ENCODE peak calls at places on chromosomes 3 and 15, in four cellular contexts. D is A549, K is fibroblast of lung, C is PC-3. N is an unnamed sample. For H3K4me1 and H3K9me3, the result is how much of the 10 kb centered on the place peaks cover.

GRCh38 chr3:13281657-13282527 is 138.2 kb downstream of the NUP210 start:
- DNase-seq in D (peak), K (no peak), C (peak), N (peak)

GRCh38 chr15:83163032-83163431 is 44.6 kb downstream of the HDGFL3 start:
- DNase-seq in D (no peak), K (no peak), C (no peak), N (no peak)

GRCh38 chr3:197595470-197596185 is 39.9 kb upstream of the BDH1 start:
- DNase-seq in D (no peak), K (peak), C (no peak), N (no peak)

GRCh38 chr3:25783661-25784512 is 644 bp upstream of the NGLY1 start:
- DNase-seq in D (peak), K (peak), C (peak), N (peak)

GRCh38 chr3:3129579-3129978 is 2.8 kb downstream of the TRNT1 start:
- DNase-seq in D (no peak), K (no peak), C (no peak), N (no peak)

GRCh38 chr3:133855772-133856171 is 39.9 kb downstream of the RAB6B start:
- DNase-seq in D (no peak), K (peak), C (no peak), N (no peak)

GRCh38 chr15:72086010-72086697 is 31.8 kb downstream of the MYO9A start:
- DNase-seq in D (no peak), K (no peak), C (peak), N (no peak)

GRCh38 chr3:14853280-14853956 is 34.7 kb downstream of the FGD5 start:
- DNase-seq in D (no peak), K (no peak), C (no peak), N (no peak)

GRCh38 chr15:69666921-69667811 is 214.5 kb downstream of the RPLP1 start:
- DNase-seq in D (no peak), K (no peak), C (no peak), N (no peak)

GRCh38 chr3:141686477-141687280 is 51.4 kb upstream of the RNF7 start:
- DNase-seq in D (no peak), K (peak), C (peak), N (peak)

GRCh38 chr3:149547413-149547812 is 72.9 kb downstream of the TM4SF4 start:
- DNase-seq in D (no peak), K (peak), C (no peak), N (peak)

GRCh38 chr3:73766599-73767378 is 142.0 kb upstream of the PDZRN3 start:
- DNase-seq in D (no peak), K (peak), C (no peak), N (peak)

GRCh38 chr3:46829699-46830208 is 33.5 kb downstream of the MYL3 start:
- DNase-seq in D (no peak), K (no peak), C (no peak), N (no peak)

GRCh38 chr15:27903405-27903804 is 195.7 kb downstream of the OCA2 start:
- DNase-seq in D (no peak), K (no peak), C (no peak), N (no peak)

GRCh38 chr15:36430721-36431265 is 148.6 kb upstream of the CDIN1 start:
- DNase-seq in D (no peak), K (peak), C (no peak), N (no peak)

GRCh38 chr3:4707324-4707723 is 214.2 kb downstream of the ITPR1 start:
- DNase-seq in D (no peak), K (no peak), C (no peak), N (no peak)

GRCh38 chr3:195896361-195897080 is 11.8 kb downstream of the TNK2 start:
- DNase-seq in D (no peak), K (peak), C (peak), N (peak)

GRCh38 chr3:64856953-64857516 is 169.2 kb upstream of the ADAMTS9 start:
- DNase-seq in D (no peak), K (no peak), C (no peak), N (no peak)

GRCh38 chr3:195255571-195256501 is 15.1 kb downstream of the XXYLT1 start:
- DNase-seq in D (no peak), K (no peak), C (no peak), N (no peak)

GRCh38 chr15:75206803-75207617 is 5.3 kb downstream of the C15orf39 start:
- DNase-seq in D (no peak), K (no peak), C (no peak), N (no peak)

GRCh38 chr3:196321162-196321561 is 3.1 kb upstream of the DYNLT2B start:
- DNase-seq in D (no peak), K (no peak), C (no peak), N (no peak)

GRCh38 chr15:99732711-99733267 is 448 bp downstream of the LYSMD4 start:
- DNase-seq in D (no peak), K (no peak), C (peak), N (no peak)

GRCh38 chr3:100629728-100630127 is 20.3 kb downstream of the ADGRG7 start:
- DNase-seq in D (no peak), K (no peak), C (peak), N (no peak)

GRCh38 chr15:36373549-36373948 is 205.9 kb upstream of the CDIN1 start:
- DNase-seq in D (no peak), K (peak), C (peak), N (no peak)

GRCh38 chr3:65177879-65178484 is 490.2 kb upstream of the ADAMTS9 start:
- DNase-seq in D (no peak), K (peak), C (no peak), N (peak)

GRCh38 chr15:96333194-96334016 is 2.9 kb downstream of the NR2F2 start:
- DNase-seq in D (no peak), K (peak), C (peak), N (peak)

GRCh38 chr3:112682361-112682760 is 41.4 kb upstream of the CCDC80 start:
- DNase-seq in D (no peak), K (peak), C (peak), N (no peak)

GRCh38 chr3:59180006-59180405 is 130.2 kb upstream of the CFAP20DC start:
- DNase-seq in D (no peak), K (peak), C (no peak), N (no peak)

GRCh38 chr15:25890532-25890931 is 27.4 kb upstream of the ATP10A start:
- DNase-seq in D (no peak), K (no peak), C (no peak), N (no peak)

GRCh38 chr3:192237992-192238608 is 489.2 kb downstream of the FGF12 start:
- DNase-seq in D (no peak), K (no peak), C (no peak), N (no peak)

GRCh38 chr3:15277861-15278260 is 54.5 kb downstream of the SH3BP5 start:
- DNase-seq in D (no peak), K (no peak), C (no peak), N (no peak)

GRCh38 chr3:29011441-29011840 is 269.4 kb upstream of the RBMS3 start:
- DNase-seq in D (no peak), K (peak), C (no peak), N (no peak)

GRCh38 chr3:106302451-106303221 is 433.8 kb upstream of the CBLB start:
- DNase-seq in D (no peak), K (no peak), C (no peak), N (no peak)

GRCh38 chr3:70108072-70108471 is 108.5 kb downstream of the SAMMSON start:
- DNase-seq in D (no peak), K (no peak), C (peak), N (peak)

GRCh38 chr15:75577401-75578205 is 1.5 kb downstream of the PTPN9 start:
- DNase-seq in D (no peak), K (peak), C (peak), N (no peak)

DNA sequence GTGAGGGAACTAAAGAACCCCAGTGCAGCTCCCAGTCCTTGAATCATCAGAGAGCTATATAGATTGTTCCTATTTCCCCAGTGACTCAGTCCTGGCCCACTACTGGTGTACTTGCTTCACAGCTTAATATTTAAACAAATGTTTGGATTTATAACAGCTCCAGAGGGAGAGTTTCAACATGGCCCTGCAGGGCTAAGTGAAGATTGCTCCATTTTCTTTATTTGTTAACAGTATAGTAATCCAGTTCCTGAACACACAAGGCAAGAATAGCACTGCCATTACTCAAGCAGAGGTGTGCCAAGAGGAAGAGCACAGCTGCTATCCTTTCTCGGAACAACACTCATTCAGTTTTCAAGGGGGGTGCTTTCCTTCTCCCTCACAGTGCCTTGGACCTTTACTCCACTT is 6.5 kb downstream of the SQOR start:
- DNase-seq in D (peak), K (peak), C (peak), N (peak)
- H3K4me1 ChIP-seq in D (half or more), K (under half), C (half or more), N (under half)

GRCh38 chr15:31852933-31853332 is 177.4 kb upstream of the CHRNA7 start:
- DNase-seq in D (no peak), K (no peak), C (no peak), N (no peak)

GRCh38 chr15:31857194-31857593 is 173.1 kb upstream of the CHRNA7 start:
- DNase-seq in D (no peak), K (no peak), C (no peak), N (no peak)

GRCh38 chr15:31858026-31858425 is 172.3 kb upstream of the CHRNA7 start:
- DNase-seq in D (no peak), K (no peak), C (no peak), N (no peak)

GRCh38 chr15:31856581-31856980 is 173.7 kb upstream of the CHRNA7 start:
- DNase-seq in D (no peak), K (no peak), C (no peak), N (no peak)

GRCh38 chr15:31853370-31853769 is 176.9 kb upstream of the CHRNA7 start:
- DNase-seq in D (no peak), K (no peak), C (no peak), N (no peak)
- H3K9me3 ChIP-seq in D (under half), K (under half), C (under half), N (under half)

GRCh38 chr3:102511168-102511567 is 76.4 kb downstream of the ZPLD1 start:
- DNase-seq in D (no peak), K (no peak), C (peak), N (no peak)

GRCh38 chr3:102514241-102514640 is 79.4 kb downstream of the ZPLD1 start:
- DNase-seq in D (no peak), K (no peak), C (no peak), N (no peak)

GRCh38 chr3:102512734-102513518 is 78.1 kb downstream of the ZPLD1 start:
- DNase-seq in D (no peak), K (peak), C (peak), N (no peak)

GRCh38 chr3:102505542-102505941 is 70.7 kb downstream of the ZPLD1 start:
- DNase-seq in D (no peak), K (no peak), C (no peak), N (no peak)

GRCh38 chr3:102510663-102511062 is 75.8 kb downstream of the ZPLD1 start:
- DNase-seq in D (no peak), K (peak), C (peak), N (no peak)
- H3K4me1 ChIP-seq in D (under half), K (under half), C (under half), N (under half)

DNA sequence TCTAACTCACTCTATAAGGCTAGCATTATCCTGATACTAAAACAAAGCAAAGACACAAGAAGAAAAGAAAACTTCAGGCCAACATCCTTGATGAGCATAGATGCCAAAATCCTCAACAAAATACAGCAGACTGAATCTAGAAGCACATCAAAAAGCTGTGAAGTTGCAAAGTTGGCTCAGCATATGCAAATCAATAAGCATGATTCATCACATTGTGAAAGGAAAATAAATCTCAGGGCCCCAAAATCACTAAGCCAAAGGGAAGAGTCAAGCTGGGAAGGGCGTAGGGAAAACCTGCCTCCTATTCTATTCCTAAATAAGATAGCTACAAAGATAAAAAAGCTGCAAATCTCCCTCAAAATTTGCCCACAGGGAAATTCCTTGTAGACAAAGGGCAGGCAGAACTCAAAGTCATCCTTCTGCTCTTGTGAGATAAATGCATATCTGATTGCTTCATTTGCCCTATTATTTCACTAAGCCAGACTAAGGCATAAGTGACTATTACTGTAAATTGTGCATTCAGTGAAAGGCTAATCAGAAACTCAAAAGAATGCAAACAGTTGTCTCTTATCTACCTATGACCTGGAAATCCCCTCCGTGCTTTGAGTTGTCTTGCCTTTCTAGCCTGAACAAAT is 30.4 kb upstream of the CCNL1 start:
- DNase-seq in D (no peak), K (no peak), C (no peak), N (no peak)
- H3K9me3 ChIP-seq in D (under half), K (under half), C (under half), N (under half)

DNA sequence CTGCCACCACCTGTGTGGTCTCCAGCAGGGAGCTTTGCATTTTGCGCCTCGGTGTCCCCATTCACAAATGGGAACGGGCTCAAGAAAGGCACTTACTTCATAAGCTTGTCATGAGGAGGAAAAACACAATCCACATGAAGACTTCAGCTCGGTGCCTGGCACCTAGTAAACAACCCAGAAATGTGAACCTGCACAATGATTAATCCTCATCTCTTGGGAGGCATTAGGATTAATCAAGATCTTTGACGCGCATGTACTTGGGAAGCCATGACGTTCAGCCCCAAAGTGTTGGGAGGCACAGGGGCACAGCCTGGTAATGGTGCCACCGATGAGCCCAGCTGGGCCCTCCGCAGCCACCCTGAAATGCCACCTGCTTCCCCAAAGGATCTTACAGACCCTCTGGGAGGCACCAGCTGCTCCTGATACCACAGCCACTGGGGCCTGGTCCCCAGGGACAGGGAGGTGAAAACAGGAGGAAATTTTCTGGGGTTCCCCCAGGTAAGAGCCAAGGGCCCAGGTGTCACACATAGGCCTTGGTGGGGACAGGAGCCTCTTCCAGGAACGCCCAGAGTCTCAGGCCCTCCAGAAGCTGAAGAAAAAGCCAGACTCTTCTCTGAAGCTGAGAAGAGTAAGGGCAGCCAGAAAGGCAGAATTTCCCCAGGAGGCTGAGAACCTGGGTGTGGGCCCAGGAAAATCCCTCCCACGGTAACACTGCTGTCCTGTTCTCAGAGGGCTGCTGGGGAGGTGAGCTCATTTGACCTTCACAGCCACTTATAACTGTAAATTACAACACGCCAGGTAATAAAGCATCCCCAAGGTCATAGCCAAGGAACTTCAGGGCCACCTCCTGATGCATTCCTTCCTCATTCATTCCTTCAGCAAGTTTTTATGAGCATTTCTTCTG is 507.5 kb downstream of the SHQ1 start:
- DNase-seq in D (no peak), K (no peak), C (no peak), N (no peak)
- H3K4me1 ChIP-seq in D (under half), K (under half), C (under half), N (under half)

GRCh38 chr3:248841-249520 is 52.4 kb downstream of the CHL1 start:
- DNase-seq in D (no peak), K (no peak), C (no peak), N (no peak)

GRCh38 chr3:244041-244440 is 47.5 kb downstream of the CHL1 start:
- DNase-seq in D (no peak), K (peak), C (no peak), N (no peak)

GRCh38 chr3:249587-250262 is 53.2 kb downstream of the CHL1 start:
- DNase-seq in D (no peak), K (no peak), C (no peak), N (no peak)
- H3K9me3 ChIP-seq in D (under half), K (under half), C (under half), N (under half)

N was measured in cardiac muscle cell.